ENCODE peak calls at places on chromosome 3, in four cellular contexts. F is GM12891; R is T-helper 17 cell; C is naive thymus-derived CD8-positive, alpha-beta T cell. J is an unnamed sample.
A peak's percentile ranks its signal among the peaks of the same experiment; 100 is the strongest.

GRCh38 chr3:150958694-150959093 is 13.8 kb downstream of the CLRN1 start:
- DNase-seq in F (no peak), R (no peak), C (no peak), J (no peak)

GRCh38 chr3:151146071-151146730 is 56.8 kb downstream of the GPR171 start:
- DNase-seq in F (peak; percentile 15), R (peak; percentile 26), C (peak; percentile 50), J (peak; percentile 87)

GRCh38 chr3:194265505-194265892 is 85.6 kb downstream of the CPN2 start:
- DNase-seq in F (no peak), R (no peak), C (no peak), J (peak; percentile 95)

GRCh38 chr3:57060089-57060829 is at the start of gene SPATA12:
- DNase-seq in F (no peak), R (no peak), C (no peak), J (peak; percentile 96)

GRCh38 chr3:38645076-38645475 is 4.4 kb downstream of the SCN5A start:
- DNase-seq in F (no peak), R (no peak), C (no peak), J (no peak)

GRCh38 chr3:3080309-3080708 is 29.9 kb downstream of the IL5RA start:
- DNase-seq in F (no peak), R (no peak), C (no peak), J (no peak)

GRCh38 chr3:32274306-32274705 is 35.8 kb downstream of the CMTM8 start:
- DNase-seq in F (no peak), R (no peak), C (no peak), J (no peak)

GRCh38 chr3:11544413-11545181 is 99.1 kb downstream of the VGLL4 start:
- DNase-seq in F (no peak), R (no peak), C (no peak), J (peak; percentile 73)

GRCh38 chr3:85159376-85159775 is 200.6 kb downstream of the CADM2 start:
- DNase-seq in F (no peak), R (no peak), C (no peak), J (no peak)

GRCh38 chr3:157130881-157131251 is 29.1 kb downstream of the CCNL1 start:
- DNase-seq in F (no peak), R (no peak), C (no peak), J (no peak)

GRCh38 chr3:25110642-25111041 is 317.4 kb upstream of the RARB start:
- DNase-seq in F (no peak), R (no peak), C (no peak), J (no peak)

GRCh38 chr3:178189854-178190253 is 346.4 kb upstream of the KCNMB2 start:
- DNase-seq in F (no peak), R (no peak), C (no peak), J (no peak)

GRCh38 chr3:52429779-52430415 is 15.0 kb downstream of the SEMA3G start:
- DNase-seq in F (no peak), R (no peak), C (no peak), J (no peak)

GRCh38 chr3:16704938-16705337 is 99.7 kb upstream of the DAZL start:
- DNase-seq in F (no peak), R (no peak), C (no peak), J (no peak)

J was measured in astrocyte of the hippocampus.